ENCODE peak calls at places on chromosomes 12 and 14, in nine cellular contexts. One of them, this sample, is unnamed. For H3K4me1, the result is how much of the 10 kb centered on the place peaks cover.

GRCh38 chr14:78968249-78968648 is 798.1 kb downstream of the NRXN3 start:
- DNase-seq in tibial nerve: no peak
- DNase-seq in right cardiac atrium: no peak
- DNase-seq in CD8-positive, alpha-beta memory T cell: no peak
- DNase-seq in thoracic aorta: no peak
- DNase-seq in uterus: no peak
- DNase-seq in CD8-positive, alpha-beta T cell: no peak
- DNase-seq in heart right ventricle: no peak
- DNase-seq in left ventricle myocardium inferior: no peak
- DNase-seq in this sample: no peak

GRCh38 chr12:57549909-57550627 is at the start of gene KIF5A:
- DNase-seq in right cardiac atrium: peak
- DNase-seq in heart right ventricle: no peak
- DNase-seq in tibial nerve: no peak
- DNase-seq in left ventricle myocardium inferior: no peak
- DNase-seq in CD8-positive, alpha-beta memory T cell: peak
- DNase-seq in CD8-positive, alpha-beta T cell: peak
- DNase-seq in uterus: peak
- DNase-seq in thoracic aorta: no peak
- DNase-seq in this sample: peak

GRCh38 chr14:50007123-50007903 is 109.1 kb downstream of the VCPKMT start:
- DNase-seq in left ventricle myocardium inferior: no peak
- DNase-seq in heart right ventricle: no peak
- DNase-seq in uterus: no peak
- DNase-seq in CD8-positive, alpha-beta T cell: no peak
- DNase-seq in CD8-positive, alpha-beta memory T cell: no peak
- DNase-seq in right cardiac atrium: no peak
- DNase-seq in tibial nerve: no peak
- DNase-seq in thoracic aorta: no peak
- DNase-seq in this sample: no peak

GRCh38 chr12:19800884-19801283 is 361.6 kb downstream of the AEBP2 start:
- DNase-seq in thoracic aorta: no peak
- DNase-seq in CD8-positive, alpha-beta memory T cell: no peak
- DNase-seq in CD8-positive, alpha-beta T cell: no peak
- DNase-seq in left ventricle myocardium inferior: no peak
- DNase-seq in uterus: no peak
- DNase-seq in heart right ventricle: no peak
- DNase-seq in right cardiac atrium: no peak
- DNase-seq in tibial nerve: no peak
- DNase-seq in this sample: no peak

GRCh38 chr12:30996255-30996654 is 69.7 kb downstream of the TSPAN11 start:
- DNase-seq in thoracic aorta: no peak
- DNase-seq in right cardiac atrium: no peak
- DNase-seq in CD8-positive, alpha-beta memory T cell: no peak
- DNase-seq in CD8-positive, alpha-beta T cell: no peak
- DNase-seq in tibial nerve: no peak
- DNase-seq in uterus: no peak
- DNase-seq in heart right ventricle: no peak
- DNase-seq in left ventricle myocardium inferior: no peak
- DNase-seq in this sample: no peak

GRCh38 chr14:103296987-103297386 is 37.0 kb upstream of the EIF5 start:
- DNase-seq in right cardiac atrium: no peak
- DNase-seq in left ventricle myocardium inferior: no peak
- DNase-seq in tibial nerve: no peak
- DNase-seq in CD8-positive, alpha-beta memory T cell: no peak
- DNase-seq in heart right ventricle: no peak
- DNase-seq in thoracic aorta: no peak
- DNase-seq in CD8-positive, alpha-beta T cell: no peak
- DNase-seq in uterus: no peak
- DNase-seq in this sample: no peak

GRCh38 chr12:1391722-1392121 is 202.7 kb downstream of the FBXL14 start:
- DNase-seq in CD8-positive, alpha-beta T cell: no peak
- DNase-seq in right cardiac atrium: no peak
- DNase-seq in tibial nerve: no peak
- DNase-seq in heart right ventricle: no peak
- DNase-seq in left ventricle myocardium inferior: no peak
- DNase-seq in thoracic aorta: no peak
- DNase-seq in CD8-positive, alpha-beta memory T cell: no peak
- DNase-seq in uterus: no peak
- DNase-seq in this sample: no peak

GRCh38 chr12:122895757-122896636 is at the start of gene VPS37B:
- DNase-seq in thoracic aorta: peak
- DNase-seq in CD8-positive, alpha-beta T cell: peak
- DNase-seq in uterus: peak
- DNase-seq in heart right ventricle: peak
- DNase-seq in left ventricle myocardium inferior: peak
- DNase-seq in tibial nerve: peak
- DNase-seq in CD8-positive, alpha-beta memory T cell: peak
- DNase-seq in right cardiac atrium: peak
- DNase-seq in this sample: peak

GRCh38 chr12:65525501-65526141 is 247.1 kb downstream of the MSRB3 start:
- DNase-seq in CD8-positive, alpha-beta memory T cell: no peak
- DNase-seq in left ventricle myocardium inferior: no peak
- DNase-seq in uterus: no peak
- DNase-seq in heart right ventricle: no peak
- DNase-seq in tibial nerve: no peak
- DNase-seq in CD8-positive, alpha-beta T cell: no peak
- DNase-seq in thoracic aorta: no peak
- DNase-seq in right cardiac atrium: no peak
- DNase-seq in this sample: no peak

DNA sequence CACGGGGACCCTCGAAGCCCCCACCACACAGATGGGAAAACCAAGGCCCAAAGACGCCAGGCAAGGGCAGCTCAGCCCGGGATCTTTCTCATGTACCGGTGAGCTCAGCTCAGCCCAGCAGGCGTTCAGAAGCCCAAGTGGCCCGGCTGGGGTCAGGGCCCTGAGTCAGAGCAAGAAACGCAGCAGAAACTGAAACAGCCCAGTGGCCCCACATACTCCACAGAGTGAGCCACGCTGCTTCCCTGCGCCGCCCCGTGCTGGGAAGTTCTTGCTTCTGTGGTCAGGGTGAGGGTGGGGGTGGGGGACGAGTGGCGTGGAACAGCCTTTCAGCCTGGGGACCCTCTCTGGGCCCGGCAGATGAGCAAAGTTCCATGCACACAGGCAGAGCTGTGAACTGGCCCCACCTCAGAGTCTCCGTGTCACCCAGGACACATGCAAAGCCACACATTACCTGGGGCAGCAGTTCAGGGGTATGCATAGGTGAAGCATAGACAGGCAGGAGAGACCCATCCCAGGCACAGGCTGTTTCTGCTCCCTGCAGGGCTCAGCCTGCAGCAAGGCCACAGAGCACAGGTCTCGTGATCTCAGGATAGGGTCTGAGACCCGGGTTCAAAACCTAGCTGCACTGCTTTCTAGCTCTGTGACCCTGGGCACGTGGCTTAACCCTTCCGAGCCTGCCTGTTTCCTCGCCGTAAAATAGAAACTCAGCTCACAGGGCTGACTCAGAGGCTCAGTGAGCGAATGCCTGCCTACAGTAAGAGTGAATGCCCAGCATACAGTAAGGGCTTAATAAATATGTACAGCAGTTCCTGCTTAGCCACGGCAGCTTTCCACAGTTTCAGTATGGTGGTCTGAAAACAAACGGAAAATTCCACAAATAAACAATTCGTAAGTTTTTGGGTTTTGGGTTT is 21.6 kb downstream of the NCOR2 start:
- DNase-seq in heart right ventricle: no peak
- DNase-seq in CD8-positive, alpha-beta T cell: no peak
- DNase-seq in uterus: no peak
- DNase-seq in thoracic aorta: no peak
- DNase-seq in tibial nerve: no peak
- DNase-seq in right cardiac atrium: peak
- DNase-seq in left ventricle myocardium inferior: no peak
- DNase-seq in CD8-positive, alpha-beta memory T cell: peak
- DNase-seq in this sample: peak
- H3K4me1 ChIP-seq in heart right ventricle: half or more
- H3K4me1 ChIP-seq in CD8-positive, alpha-beta T cell: half or more
- H3K4me1 ChIP-seq in uterus: under half
- H3K4me1 ChIP-seq in thoracic aorta: half or more
- H3K4me1 ChIP-seq in tibial nerve: under half
- H3K4me1 ChIP-seq in right cardiac atrium: under half
- H3K4me1 ChIP-seq in left ventricle myocardium inferior: half or more
- H3K4me1 ChIP-seq in CD8-positive, alpha-beta memory T cell: under half
- H3K4me1 ChIP-seq in this sample: under half

DNA sequence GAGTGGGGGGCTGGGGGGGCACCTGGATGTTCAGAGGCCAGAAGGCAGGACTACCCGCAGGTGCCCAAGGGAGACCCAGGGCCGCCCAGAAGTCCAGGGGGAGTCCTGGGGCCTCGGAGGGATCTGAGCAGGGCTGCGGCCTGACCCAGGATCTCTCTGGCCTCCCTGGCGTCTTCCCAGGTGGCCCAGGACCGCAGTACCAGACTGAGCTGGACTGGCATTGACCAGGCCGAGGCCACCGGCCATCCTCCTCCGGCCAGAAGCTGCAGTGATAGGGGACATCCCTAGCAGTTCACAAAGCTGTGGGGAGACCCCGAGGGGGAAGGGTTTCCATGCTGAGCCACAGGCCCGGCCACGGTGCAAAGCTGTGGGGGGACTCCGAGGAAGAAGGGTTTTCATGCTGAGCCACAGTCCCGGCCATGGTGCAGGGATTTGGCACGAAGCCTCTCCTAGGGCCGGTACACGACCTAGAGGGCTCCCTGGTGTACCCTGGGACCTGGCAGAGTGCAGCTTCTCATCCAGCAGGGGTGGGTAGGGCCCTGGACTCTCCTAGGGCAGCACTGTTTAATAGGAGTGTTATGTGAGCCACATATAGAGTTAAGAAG is 24.4 kb downstream of the FBRSL1 start:
- DNase-seq in left ventricle myocardium inferior: no peak
- DNase-seq in tibial nerve: no peak
- DNase-seq in uterus: no peak
- DNase-seq in right cardiac atrium: no peak
- DNase-seq in thoracic aorta: no peak
- DNase-seq in heart right ventricle: no peak
- DNase-seq in CD8-positive, alpha-beta T cell: no peak
- DNase-seq in CD8-positive, alpha-beta memory T cell: no peak
- DNase-seq in this sample: no peak
- H3K4me1 ChIP-seq in left ventricle myocardium inferior: under half
- H3K4me1 ChIP-seq in tibial nerve: under half
- H3K4me1 ChIP-seq in uterus: under half
- H3K4me1 ChIP-seq in right cardiac atrium: under half
- H3K4me1 ChIP-seq in thoracic aorta: under half
- H3K4me1 ChIP-seq in heart right ventricle: under half
- H3K4me1 ChIP-seq in CD8-positive, alpha-beta T cell: under half
- H3K4me1 ChIP-seq in CD8-positive, alpha-beta memory T cell: under half
- H3K4me1 ChIP-seq in this sample: under half

GRCh38 chr14:91357731-91358319 is 59.8 kb downstream of the CCDC88C start:
- DNase-seq in thoracic aorta: no peak
- DNase-seq in heart right ventricle: no peak
- DNase-seq in right cardiac atrium: no peak
- DNase-seq in uterus: no peak
- DNase-seq in left ventricle myocardium inferior: no peak
- DNase-seq in CD8-positive, alpha-beta T cell: no peak
- DNase-seq in CD8-positive, alpha-beta memory T cell: no peak
- DNase-seq in tibial nerve: no peak
- DNase-seq in this sample: peak

GRCh38 chr14:91358654-91359210 is 58.9 kb downstream of the CCDC88C start:
- DNase-seq in left ventricle myocardium inferior: no peak
- DNase-seq in CD8-positive, alpha-beta memory T cell: no peak
- DNase-seq in uterus: no peak
- DNase-seq in right cardiac atrium: no peak
- DNase-seq in tibial nerve: no peak
- DNase-seq in heart right ventricle: no peak
- DNase-seq in CD8-positive, alpha-beta T cell: no peak
- DNase-seq in thoracic aorta: no peak
- DNase-seq in this sample: peak

GRCh38 chr14:91356218-91356763 is 61.3 kb downstream of the CCDC88C start:
- DNase-seq in tibial nerve: no peak
- DNase-seq in CD8-positive, alpha-beta memory T cell: no peak
- DNase-seq in uterus: no peak
- DNase-seq in heart right ventricle: no peak
- DNase-seq in thoracic aorta: no peak
- DNase-seq in CD8-positive, alpha-beta T cell: no peak
- DNase-seq in left ventricle myocardium inferior: no peak
- DNase-seq in right cardiac atrium: no peak
- DNase-seq in this sample: peak

GRCh38 chr14:91354979-91355685 is 62.5 kb downstream of the CCDC88C start:
- DNase-seq in tibial nerve: no peak
- DNase-seq in right cardiac atrium: no peak
- DNase-seq in heart right ventricle: no peak
- DNase-seq in left ventricle myocardium inferior: no peak
- DNase-seq in CD8-positive, alpha-beta memory T cell: no peak
- DNase-seq in uterus: no peak
- DNase-seq in CD8-positive, alpha-beta T cell: no peak
- DNase-seq in thoracic aorta: no peak
- DNase-seq in this sample: peak

DNA sequence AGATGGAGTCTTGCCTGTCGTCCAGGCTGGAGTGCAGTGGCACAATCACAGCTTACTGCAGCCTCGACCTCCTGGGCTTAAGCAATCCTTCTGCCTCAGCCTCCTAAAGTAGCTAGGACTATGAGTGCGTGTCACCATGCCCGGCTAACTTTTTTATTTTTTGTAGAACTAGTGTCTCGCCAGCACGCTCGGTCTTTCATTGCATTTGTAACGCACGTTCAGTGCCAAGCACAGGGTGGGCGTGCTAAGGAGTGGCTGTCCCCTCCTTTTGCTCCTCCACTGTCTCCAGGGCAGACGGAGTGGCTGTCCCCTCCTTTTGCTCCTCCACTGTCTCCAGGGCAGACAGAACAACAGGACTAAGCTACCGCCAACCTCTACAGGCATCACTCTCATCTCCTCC is 60.3 kb downstream of the CCDC88C start:
- DNase-seq in thoracic aorta: no peak
- DNase-seq in heart right ventricle: no peak
- DNase-seq in right cardiac atrium: no peak
- DNase-seq in CD8-positive, alpha-beta T cell: no peak
- DNase-seq in tibial nerve: no peak
- DNase-seq in CD8-positive, alpha-beta memory T cell: no peak
- DNase-seq in left ventricle myocardium inferior: no peak
- DNase-seq in uterus: no peak
- DNase-seq in this sample: peak
- H3K4me1 ChIP-seq in thoracic aorta: under half
- H3K4me1 ChIP-seq in heart right ventricle: under half
- H3K4me1 ChIP-seq in right cardiac atrium: under half
- H3K4me1 ChIP-seq in CD8-positive, alpha-beta T cell: half or more
- H3K4me1 ChIP-seq in tibial nerve: under half
- H3K4me1 ChIP-seq in CD8-positive, alpha-beta memory T cell: half or more
- H3K4me1 ChIP-seq in left ventricle myocardium inferior: under half
- H3K4me1 ChIP-seq in uterus: under half
- H3K4me1 ChIP-seq in this sample: under half

DNA sequence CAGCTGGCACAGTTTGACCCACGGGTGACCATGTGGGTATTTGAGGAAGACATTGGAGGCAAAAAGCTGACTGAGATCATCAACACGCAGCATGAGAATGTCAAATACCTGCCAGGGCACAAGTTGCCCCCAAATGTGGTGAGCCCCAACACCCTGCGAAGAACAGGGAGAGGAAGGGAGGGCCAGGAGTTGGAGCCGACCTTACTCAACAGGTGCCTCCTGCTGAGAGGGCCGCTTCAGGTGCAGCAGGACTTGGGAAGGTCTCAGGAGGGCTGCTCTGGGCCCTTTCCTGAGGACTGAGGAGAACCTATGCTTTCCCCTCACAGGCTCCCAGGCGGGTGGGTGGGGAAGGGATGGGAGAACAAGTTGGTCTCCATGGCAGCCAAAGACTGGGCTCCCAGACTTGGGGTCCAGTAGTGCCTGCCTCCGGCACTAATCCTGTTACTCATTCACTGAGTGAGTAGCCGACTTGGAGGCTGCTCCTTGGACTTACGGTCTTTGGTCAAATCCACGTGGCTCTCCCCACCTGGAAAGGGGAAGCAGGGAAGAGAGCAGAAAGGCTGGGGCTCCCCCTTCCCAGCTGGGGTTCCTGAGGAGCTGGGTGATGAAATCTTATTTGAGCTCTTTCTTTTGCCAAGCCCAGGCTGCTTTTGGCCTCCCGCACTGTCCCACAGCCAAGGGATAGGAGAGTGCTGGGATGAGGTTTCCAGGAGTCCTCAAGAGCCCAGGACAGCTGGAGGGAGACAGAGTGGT is 982 bp downstream of the GPD1 start:
- DNase-seq in right cardiac atrium: no peak
- DNase-seq in CD8-positive, alpha-beta memory T cell: no peak
- DNase-seq in uterus: no peak
- DNase-seq in left ventricle myocardium inferior: no peak
- DNase-seq in heart right ventricle: no peak
- DNase-seq in thoracic aorta: no peak
- DNase-seq in CD8-positive, alpha-beta T cell: no peak
- DNase-seq in tibial nerve: no peak
- DNase-seq in this sample: no peak
- H3K4me1 ChIP-seq in right cardiac atrium: under half
- H3K4me1 ChIP-seq in CD8-positive, alpha-beta memory T cell: under half
- H3K4me1 ChIP-seq in uterus: under half
- H3K4me1 ChIP-seq in left ventricle myocardium inferior: half or more
- H3K4me1 ChIP-seq in heart right ventricle: under half
- H3K4me1 ChIP-seq in thoracic aorta: under half
- H3K4me1 ChIP-seq in CD8-positive, alpha-beta T cell: under half
- H3K4me1 ChIP-seq in tibial nerve: under half
- H3K4me1 ChIP-seq in this sample: under half

This sample was measured in kidney.